ENCODE peak calls at places on chromosomes 7 and 10, in nine cellular contexts. One of them, this sample, is unnamed.

GRCh38 chr7:32298403-32299132 is 191.6 kb downstream of the LSM5 start:
- DNase-seq in NCI-H748 treated with DMSO at 0.1 percent for 48 hours: peak; percentile 17
- DNase-seq in stimulated activated CD4-positive, alpha-beta T cell treated with anti-CD3 and anti-CD28 coated beads, Interleukin-12 subunit alpha, Interleukin-12 subunit beta, amount 100 ng/mL, for 4 hours: no peak
- DNase-seq in GM12892: no peak
- DNase-seq in NCI-H1105: peak; percentile 27
- DNase-seq in ELR: peak; percentile 3
- DNase-seq in stimulated activated CD8-positive, alpha-beta memory T cell treated with anti-CD3 and anti-CD28 coated beads, Interleukin-4, amount 100 ng/mL, for 1 hour: no peak
- DNase-seq in effector memory CD8-positive, alpha-beta T cell: no peak
- DNase-seq in RWPE1: no peak
- DNase-seq in this sample: peak; percentile 15

GRCh38 chr7:22718200-22718711 is 8.7 kb upstream of the IL6 start:
- DNase-seq in NCI-H748 treated with DMSO at 0.1 percent for 48 hours: no peak
- DNase-seq in ELR: peak; percentile 93
- DNase-seq in NCI-H1105: no peak
- DNase-seq in GM12892: no peak
- DNase-seq in stimulated activated CD8-positive, alpha-beta memory T cell treated with anti-CD3 and anti-CD28 coated beads, Interleukin-4, amount 100 ng/mL, for 1 hour: no peak
- DNase-seq in RWPE1: peak; percentile 72
- DNase-seq in stimulated activated CD4-positive, alpha-beta T cell treated with anti-CD3 and anti-CD28 coated beads, Interleukin-12 subunit alpha, Interleukin-12 subunit beta, amount 100 ng/mL, for 4 hours: no peak
- DNase-seq in effector memory CD8-positive, alpha-beta T cell: no peak
- DNase-seq in this sample: no peak

GRCh38 chr10:81909453-81909852 is 34.5 kb downstream of the NRG3 start:
- DNase-seq in stimulated activated CD8-positive, alpha-beta memory T cell treated with anti-CD3 and anti-CD28 coated beads, Interleukin-4, amount 100 ng/mL, for 1 hour: no peak
- DNase-seq in effector memory CD8-positive, alpha-beta T cell: no peak
- DNase-seq in ELR: no peak
- DNase-seq in GM12892: no peak
- DNase-seq in stimulated activated CD4-positive, alpha-beta T cell treated with anti-CD3 and anti-CD28 coated beads, Interleukin-12 subunit alpha, Interleukin-12 subunit beta, amount 100 ng/mL, for 4 hours: no peak
- DNase-seq in NCI-H1105: no peak
- DNase-seq in NCI-H748 treated with DMSO at 0.1 percent for 48 hours: no peak
- DNase-seq in RWPE1: no peak
- DNase-seq in this sample: no peak

GRCh38 chr7:151409555-151410404 is at the start of gene WDR86:
- DNase-seq in GM12892: peak; percentile 23
- DNase-seq in NCI-H1105: no peak
- DNase-seq in effector memory CD8-positive, alpha-beta T cell: peak; percentile 40
- DNase-seq in ELR: no peak
- DNase-seq in stimulated activated CD8-positive, alpha-beta memory T cell treated with anti-CD3 and anti-CD28 coated beads, Interleukin-4, amount 100 ng/mL, for 1 hour: no peak
- DNase-seq in NCI-H748 treated with DMSO at 0.1 percent for 48 hours: no peak
- DNase-seq in RWPE1: no peak
- DNase-seq in stimulated activated CD4-positive, alpha-beta T cell treated with anti-CD3 and anti-CD28 coated beads, Interleukin-12 subunit alpha, Interleukin-12 subunit beta, amount 100 ng/mL, for 4 hours: no peak
- DNase-seq in this sample: peak; percentile 64

GRCh38 chr10:79104264-79104954 is 35.6 kb downstream of the ZMIZ1 start:
- DNase-seq in NCI-H1105: no peak
- DNase-seq in stimulated activated CD4-positive, alpha-beta T cell treated with anti-CD3 and anti-CD28 coated beads, Interleukin-12 subunit alpha, Interleukin-12 subunit beta, amount 100 ng/mL, for 4 hours: no peak
- DNase-seq in NCI-H748 treated with DMSO at 0.1 percent for 48 hours: no peak
- DNase-seq in stimulated activated CD8-positive, alpha-beta memory T cell treated with anti-CD3 and anti-CD28 coated beads, Interleukin-4, amount 100 ng/mL, for 1 hour: no peak
- DNase-seq in effector memory CD8-positive, alpha-beta T cell: no peak
- DNase-seq in ELR: peak; percentile 61
- DNase-seq in GM12892: no peak
- DNase-seq in RWPE1: no peak
- DNase-seq in this sample: no peak

GRCh38 chr7:1557006-1557405 is 1.0 kb upstream of the TMEM184A start:
- DNase-seq in stimulated activated CD8-positive, alpha-beta memory T cell treated with anti-CD3 and anti-CD28 coated beads, Interleukin-4, amount 100 ng/mL, for 1 hour: no peak
- DNase-seq in NCI-H1105: no peak
- DNase-seq in GM12892: no peak
- DNase-seq in stimulated activated CD4-positive, alpha-beta T cell treated with anti-CD3 and anti-CD28 coated beads, Interleukin-12 subunit alpha, Interleukin-12 subunit beta, amount 100 ng/mL, for 4 hours: no peak
- DNase-seq in RWPE1: no peak
- DNase-seq in NCI-H748 treated with DMSO at 0.1 percent for 48 hours: no peak
- DNase-seq in ELR: no peak
- DNase-seq in effector memory CD8-positive, alpha-beta T cell: no peak
- DNase-seq in this sample: no peak

GRCh38 chr10:80458263-80458625 is 4.1 kb downstream of the TSPAN14 start:
- DNase-seq in NCI-H1105: no peak
- DNase-seq in effector memory CD8-positive, alpha-beta T cell: no peak
- DNase-seq in stimulated activated CD8-positive, alpha-beta memory T cell treated with anti-CD3 and anti-CD28 coated beads, Interleukin-4, amount 100 ng/mL, for 1 hour: no peak
- DNase-seq in stimulated activated CD4-positive, alpha-beta T cell treated with anti-CD3 and anti-CD28 coated beads, Interleukin-12 subunit alpha, Interleukin-12 subunit beta, amount 100 ng/mL, for 4 hours: no peak
- DNase-seq in ELR: no peak
- DNase-seq in RWPE1: no peak
- DNase-seq in NCI-H748 treated with DMSO at 0.1 percent for 48 hours: no peak
- DNase-seq in GM12892: no peak
- DNase-seq in this sample: no peak

GRCh38 chr10:99958806-99959205 is 50.9 kb downstream of the DNMBP start:
- DNase-seq in NCI-H748 treated with DMSO at 0.1 percent for 48 hours: no peak
- DNase-seq in stimulated activated CD4-positive, alpha-beta T cell treated with anti-CD3 and anti-CD28 coated beads, Interleukin-12 subunit alpha, Interleukin-12 subunit beta, amount 100 ng/mL, for 4 hours: no peak
- DNase-seq in effector memory CD8-positive, alpha-beta T cell: no peak
- DNase-seq in RWPE1: no peak
- DNase-seq in ELR: no peak
- DNase-seq in GM12892: no peak
- DNase-seq in stimulated activated CD8-positive, alpha-beta memory T cell treated with anti-CD3 and anti-CD28 coated beads, Interleukin-4, amount 100 ng/mL, for 1 hour: no peak
- DNase-seq in NCI-H1105: no peak
- DNase-seq in this sample: no peak

GRCh38 chr7:102456327-102456726 is 8.3 kb downstream of the ALKBH4 start:
- DNase-seq in NCI-H748 treated with DMSO at 0.1 percent for 48 hours: no peak
- DNase-seq in RWPE1: peak; percentile 41
- DNase-seq in ELR: no peak
- DNase-seq in GM12892: no peak
- DNase-seq in stimulated activated CD4-positive, alpha-beta T cell treated with anti-CD3 and anti-CD28 coated beads, Interleukin-12 subunit alpha, Interleukin-12 subunit beta, amount 100 ng/mL, for 4 hours: no peak
- DNase-seq in effector memory CD8-positive, alpha-beta T cell: no peak
- DNase-seq in NCI-H1105: no peak
- DNase-seq in stimulated activated CD8-positive, alpha-beta memory T cell treated with anti-CD3 and anti-CD28 coated beads, Interleukin-4, amount 100 ng/mL, for 1 hour: no peak
- DNase-seq in this sample: no peak

GRCh38 chr7:15461576-15461975 is 100.2 kb downstream of the AGMO start:
- DNase-seq in NCI-H748 treated with DMSO at 0.1 percent for 48 hours: no peak
- DNase-seq in stimulated activated CD4-positive, alpha-beta T cell treated with anti-CD3 and anti-CD28 coated beads, Interleukin-12 subunit alpha, Interleukin-12 subunit beta, amount 100 ng/mL, for 4 hours: no peak
- DNase-seq in effector memory CD8-positive, alpha-beta T cell: no peak
- DNase-seq in GM12892: no peak
- DNase-seq in stimulated activated CD8-positive, alpha-beta memory T cell treated with anti-CD3 and anti-CD28 coated beads, Interleukin-4, amount 100 ng/mL, for 1 hour: no peak
- DNase-seq in RWPE1: peak; percentile 12
- DNase-seq in NCI-H1105: no peak
- DNase-seq in ELR: peak; percentile 94
- DNase-seq in this sample: no peak

GRCh38 chr7:114212753-114213439 is 201.7 kb upstream of the FOXP2 start:
- DNase-seq in GM12892: no peak
- DNase-seq in stimulated activated CD4-positive, alpha-beta T cell treated with anti-CD3 and anti-CD28 coated beads, Interleukin-12 subunit alpha, Interleukin-12 subunit beta, amount 100 ng/mL, for 4 hours: no peak
- DNase-seq in NCI-H1105: no peak
- DNase-seq in effector memory CD8-positive, alpha-beta T cell: no peak
- DNase-seq in RWPE1: no peak
- DNase-seq in stimulated activated CD8-positive, alpha-beta memory T cell treated with anti-CD3 and anti-CD28 coated beads, Interleukin-4, amount 100 ng/mL, for 1 hour: no peak
- DNase-seq in NCI-H748 treated with DMSO at 0.1 percent for 48 hours: no peak
- DNase-seq in ELR: no peak
- DNase-seq in this sample: no peak

GRCh38 chr10:50480054-50481007 is 143.4 kb downstream of the SGMS1 start:
- DNase-seq in ELR: no peak
- DNase-seq in GM12892: no peak
- DNase-seq in effector memory CD8-positive, alpha-beta T cell: no peak
- DNase-seq in NCI-H1105: no peak
- DNase-seq in stimulated activated CD4-positive, alpha-beta T cell treated with anti-CD3 and anti-CD28 coated beads, Interleukin-12 subunit alpha, Interleukin-12 subunit beta, amount 100 ng/mL, for 4 hours: no peak
- DNase-seq in stimulated activated CD8-positive, alpha-beta memory T cell treated with anti-CD3 and anti-CD28 coated beads, Interleukin-4, amount 100 ng/mL, for 1 hour: no peak
- DNase-seq in RWPE1: no peak
- DNase-seq in NCI-H748 treated with DMSO at 0.1 percent for 48 hours: no peak
- DNase-seq in this sample: no peak

GRCh38 chr10:101021692-101022251 is 9.2 kb downstream of the PDZD7 start:
- DNase-seq in RWPE1: no peak
- DNase-seq in stimulated activated CD8-positive, alpha-beta memory T cell treated with anti-CD3 and anti-CD28 coated beads, Interleukin-4, amount 100 ng/mL, for 1 hour: no peak
- DNase-seq in NCI-H748 treated with DMSO at 0.1 percent for 48 hours: no peak
- DNase-seq in NCI-H1105: no peak
- DNase-seq in stimulated activated CD4-positive, alpha-beta T cell treated with anti-CD3 and anti-CD28 coated beads, Interleukin-12 subunit alpha, Interleukin-12 subunit beta, amount 100 ng/mL, for 4 hours: no peak
- DNase-seq in effector memory CD8-positive, alpha-beta T cell: no peak
- DNase-seq in GM12892: no peak
- DNase-seq in ELR: no peak
- DNase-seq in this sample: no peak

GRCh38 chr10:79079490-79080355 is 11.0 kb downstream of the ZMIZ1 start:
- DNase-seq in RWPE1: no peak
- DNase-seq in effector memory CD8-positive, alpha-beta T cell: no peak
- DNase-seq in stimulated activated CD4-positive, alpha-beta T cell treated with anti-CD3 and anti-CD28 coated beads, Interleukin-12 subunit alpha, Interleukin-12 subunit beta, amount 100 ng/mL, for 4 hours: no peak
- DNase-seq in ELR: peak; percentile 83
- DNase-seq in NCI-H748 treated with DMSO at 0.1 percent for 48 hours: no peak
- DNase-seq in NCI-H1105: no peak
- DNase-seq in GM12892: no peak
- DNase-seq in stimulated activated CD8-positive, alpha-beta memory T cell treated with anti-CD3 and anti-CD28 coated beads, Interleukin-4, amount 100 ng/mL, for 1 hour: no peak
- DNase-seq in this sample: no peak

GRCh38 chr10:21810582-21811244 is 192.8 kb downstream of the DNAJC1 start:
- DNase-seq in RWPE1: peak; percentile 42
- DNase-seq in ELR: no peak
- DNase-seq in GM12892: no peak
- DNase-seq in stimulated activated CD4-positive, alpha-beta T cell treated with anti-CD3 and anti-CD28 coated beads, Interleukin-12 subunit alpha, Interleukin-12 subunit beta, amount 100 ng/mL, for 4 hours: no peak
- DNase-seq in stimulated activated CD8-positive, alpha-beta memory T cell treated with anti-CD3 and anti-CD28 coated beads, Interleukin-4, amount 100 ng/mL, for 1 hour: no peak
- DNase-seq in NCI-H748 treated with DMSO at 0.1 percent for 48 hours: no peak
- DNase-seq in effector memory CD8-positive, alpha-beta T cell: no peak
- DNase-seq in NCI-H1105: no peak
- DNase-seq in this sample: no peak

GRCh38 chr7:96686305-96686704 is 23.3 kb downstream of the SEM1 start:
- DNase-seq in GM12892: no peak
- DNase-seq in NCI-H748 treated with DMSO at 0.1 percent for 48 hours: no peak
- DNase-seq in RWPE1: no peak
- DNase-seq in NCI-H1105: no peak
- DNase-seq in ELR: no peak
- DNase-seq in stimulated activated CD8-positive, alpha-beta memory T cell treated with anti-CD3 and anti-CD28 coated beads, Interleukin-4, amount 100 ng/mL, for 1 hour: no peak
- DNase-seq in effector memory CD8-positive, alpha-beta T cell: no peak
- DNase-seq in stimulated activated CD4-positive, alpha-beta T cell treated with anti-CD3 and anti-CD28 coated beads, Interleukin-12 subunit alpha, Interleukin-12 subunit beta, amount 100 ng/mL, for 4 hours: no peak
- DNase-seq in this sample: no peak

GRCh38 chr10:77855404-77856155 is 71.0 kb downstream of the DLG5 start:
- DNase-seq in RWPE1: no peak
- DNase-seq in ELR: no peak
- DNase-seq in stimulated activated CD4-positive, alpha-beta T cell treated with anti-CD3 and anti-CD28 coated beads, Interleukin-12 subunit alpha, Interleukin-12 subunit beta, amount 100 ng/mL, for 4 hours: no peak
- DNase-seq in stimulated activated CD8-positive, alpha-beta memory T cell treated with anti-CD3 and anti-CD28 coated beads, Interleukin-4, amount 100 ng/mL, for 1 hour: no peak
- DNase-seq in GM12892: no peak
- DNase-seq in NCI-H1105: no peak
- DNase-seq in NCI-H748 treated with DMSO at 0.1 percent for 48 hours: no peak
- DNase-seq in effector memory CD8-positive, alpha-beta T cell: no peak
- DNase-seq in this sample: no peak

GRCh38 chr10:124353091-124353815 is 65.5 kb downstream of the OAT start:
- DNase-seq in stimulated activated CD4-positive, alpha-beta T cell treated with anti-CD3 and anti-CD28 coated beads, Interleukin-12 subunit alpha, Interleukin-12 subunit beta, amount 100 ng/mL, for 4 hours: no peak
- DNase-seq in effector memory CD8-positive, alpha-beta T cell: no peak
- DNase-seq in stimulated activated CD8-positive, alpha-beta memory T cell treated with anti-CD3 and anti-CD28 coated beads, Interleukin-4, amount 100 ng/mL, for 1 hour: no peak
- DNase-seq in NCI-H1105: no peak
- DNase-seq in GM12892: no peak
- DNase-seq in RWPE1: no peak
- DNase-seq in ELR: no peak
- DNase-seq in NCI-H748 treated with DMSO at 0.1 percent for 48 hours: no peak
- DNase-seq in this sample: no peak

GRCh38 chr7:91240546-91240945 is 23.7 kb upstream of the FZD1 start:
- DNase-seq in NCI-H748 treated with DMSO at 0.1 percent for 48 hours: no peak
- DNase-seq in ELR: no peak
- DNase-seq in NCI-H1105: no peak
- DNase-seq in GM12892: no peak
- DNase-seq in RWPE1: no peak
- DNase-seq in stimulated activated CD4-positive, alpha-beta T cell treated with anti-CD3 and anti-CD28 coated beads, Interleukin-12 subunit alpha, Interleukin-12 subunit beta, amount 100 ng/mL, for 4 hours: no peak
- DNase-seq in stimulated activated CD8-positive, alpha-beta memory T cell treated with anti-CD3 and anti-CD28 coated beads, Interleukin-4, amount 100 ng/mL, for 1 hour: no peak
- DNase-seq in effector memory CD8-positive, alpha-beta T cell: no peak
- DNase-seq in this sample: no peak

GRCh38 chr7:18013936-18014335 is 13.7 kb downstream of the PRPS1L1 start:
- DNase-seq in RWPE1: no peak
- DNase-seq in NCI-H1105: no peak
- DNase-seq in GM12892: no peak
- DNase-seq in NCI-H748 treated with DMSO at 0.1 percent for 48 hours: no peak
- DNase-seq in effector memory CD8-positive, alpha-beta T cell: no peak
- DNase-seq in stimulated activated CD8-positive, alpha-beta memory T cell treated with anti-CD3 and anti-CD28 coated beads, Interleukin-4, amount 100 ng/mL, for 1 hour: no peak
- DNase-seq in ELR: peak; percentile 72
- DNase-seq in stimulated activated CD4-positive, alpha-beta T cell treated with anti-CD3 and anti-CD28 coated beads, Interleukin-12 subunit alpha, Interleukin-12 subunit beta, amount 100 ng/mL, for 4 hours: no peak
- DNase-seq in this sample: no peak

GRCh38 chr7:50359995-50360925 is 55.7 kb downstream of the IKZF1 start:
- DNase-seq in stimulated activated CD8-positive, alpha-beta memory T cell treated with anti-CD3 and anti-CD28 coated beads, Interleukin-4, amount 100 ng/mL, for 1 hour: no peak
- DNase-seq in NCI-H1105: no peak
- DNase-seq in GM12892: no peak
- DNase-seq in effector memory CD8-positive, alpha-beta T cell: peak; percentile 71
- DNase-seq in RWPE1: no peak
- DNase-seq in NCI-H748 treated with DMSO at 0.1 percent for 48 hours: no peak
- DNase-seq in ELR: no peak
- DNase-seq in stimulated activated CD4-positive, alpha-beta T cell treated with anti-CD3 and anti-CD28 coated beads, Interleukin-12 subunit alpha, Interleukin-12 subunit beta, amount 100 ng/mL, for 4 hours: peak; percentile 68
- DNase-seq in this sample: no peak

GRCh38 chr10:124263726-124264125 is 155.0 kb downstream of the OAT start:
- DNase-seq in RWPE1: no peak
- DNase-seq in NCI-H748 treated with DMSO at 0.1 percent for 48 hours: no peak
- DNase-seq in stimulated activated CD8-positive, alpha-beta memory T cell treated with anti-CD3 and anti-CD28 coated beads, Interleukin-4, amount 100 ng/mL, for 1 hour: no peak
- DNase-seq in GM12892: no peak
- DNase-seq in effector memory CD8-positive, alpha-beta T cell: no peak
- DNase-seq in NCI-H1105: no peak
- DNase-seq in ELR: no peak
- DNase-seq in stimulated activated CD4-positive, alpha-beta T cell treated with anti-CD3 and anti-CD28 coated beads, Interleukin-12 subunit alpha, Interleukin-12 subunit beta, amount 100 ng/mL, for 4 hours: no peak
- DNase-seq in this sample: no peak

GRCh38 chr10:79267449-79267848 is 79.8 kb upstream of the PPIF start:
- DNase-seq in RWPE1: no peak
- DNase-seq in effector memory CD8-positive, alpha-beta T cell: no peak
- DNase-seq in NCI-H748 treated with DMSO at 0.1 percent for 48 hours: no peak
- DNase-seq in stimulated activated CD4-positive, alpha-beta T cell treated with anti-CD3 and anti-CD28 coated beads, Interleukin-12 subunit alpha, Interleukin-12 subunit beta, amount 100 ng/mL, for 4 hours: no peak
- DNase-seq in stimulated activated CD8-positive, alpha-beta memory T cell treated with anti-CD3 and anti-CD28 coated beads, Interleukin-4, amount 100 ng/mL, for 1 hour: no peak
- DNase-seq in NCI-H1105: no peak
- DNase-seq in GM12892: no peak
- DNase-seq in ELR: no peak
- DNase-seq in this sample: no peak

GRCh38 chr7:44101966-44102845 is 1.9 kb upstream of the AEBP1 start:
- DNase-seq in effector memory CD8-positive, alpha-beta T cell: no peak
- DNase-seq in stimulated activated CD4-positive, alpha-beta T cell treated with anti-CD3 and anti-CD28 coated beads, Interleukin-12 subunit alpha, Interleukin-12 subunit beta, amount 100 ng/mL, for 4 hours: no peak
- DNase-seq in NCI-H748 treated with DMSO at 0.1 percent for 48 hours: no peak
- DNase-seq in RWPE1: peak; percentile 55
- DNase-seq in NCI-H1105: no peak
- DNase-seq in stimulated activated CD8-positive, alpha-beta memory T cell treated with anti-CD3 and anti-CD28 coated beads, Interleukin-4, amount 100 ng/mL, for 1 hour: no peak
- DNase-seq in GM12892: no peak
- DNase-seq in ELR: peak; percentile 67
- DNase-seq in this sample: no peak

GRCh38 chr10:115141254-115141653 is 48.1 kb downstream of the ATRNL1 start:
- DNase-seq in NCI-H1105: no peak
- DNase-seq in ELR: peak; percentile 23
- DNase-seq in RWPE1: peak; percentile 20
- DNase-seq in GM12892: no peak
- DNase-seq in stimulated activated CD8-positive, alpha-beta memory T cell treated with anti-CD3 and anti-CD28 coated beads, Interleukin-4, amount 100 ng/mL, for 1 hour: no peak
- DNase-seq in stimulated activated CD4-positive, alpha-beta T cell treated with anti-CD3 and anti-CD28 coated beads, Interleukin-12 subunit alpha, Interleukin-12 subunit beta, amount 100 ng/mL, for 4 hours: no peak
- DNase-seq in effector memory CD8-positive, alpha-beta T cell: no peak
- DNase-seq in NCI-H748 treated with DMSO at 0.1 percent for 48 hours: no peak
- DNase-seq in this sample: no peak

GRCh38 chr10:110312206-110312605 is 7.5 kb upstream of the SMNDC1 start:
- DNase-seq in stimulated activated CD4-positive, alpha-beta T cell treated with anti-CD3 and anti-CD28 coated beads, Interleukin-12 subunit alpha, Interleukin-12 subunit beta, amount 100 ng/mL, for 4 hours: no peak
- DNase-seq in GM12892: no peak
- DNase-seq in RWPE1: no peak
- DNase-seq in NCI-H748 treated with DMSO at 0.1 percent for 48 hours: no peak
- DNase-seq in stimulated activated CD8-positive, alpha-beta memory T cell treated with anti-CD3 and anti-CD28 coated beads, Interleukin-4, amount 100 ng/mL, for 1 hour: no peak
- DNase-seq in ELR: no peak
- DNase-seq in effector memory CD8-positive, alpha-beta T cell: no peak
- DNase-seq in NCI-H1105: no peak
- DNase-seq in this sample: no peak

GRCh38 chr10:29734980-29735627 is 100.3 kb upstream of the SVIL start:
- DNase-seq in effector memory CD8-positive, alpha-beta T cell: peak; percentile 39
- DNase-seq in GM12892: peak; percentile 14
- DNase-seq in RWPE1: peak; percentile 56
- DNase-seq in NCI-H748 treated with DMSO at 0.1 percent for 48 hours: no peak
- DNase-seq in stimulated activated CD4-positive, alpha-beta T cell treated with anti-CD3 and anti-CD28 coated beads, Interleukin-12 subunit alpha, Interleukin-12 subunit beta, amount 100 ng/mL, for 4 hours: peak; percentile 53
- DNase-seq in ELR: peak; percentile 59
- DNase-seq in NCI-H1105: peak; percentile 22
- DNase-seq in stimulated activated CD8-positive, alpha-beta memory T cell treated with anti-CD3 and anti-CD28 coated beads, Interleukin-4, amount 100 ng/mL, for 1 hour: no peak
- DNase-seq in this sample: peak; percentile 40

GRCh38 chr7:8168336-8168735 is 93.6 kb downstream of the ICA1 start:
- DNase-seq in effector memory CD8-positive, alpha-beta T cell: no peak
- DNase-seq in ELR: no peak
- DNase-seq in stimulated activated CD4-positive, alpha-beta T cell treated with anti-CD3 and anti-CD28 coated beads, Interleukin-12 subunit alpha, Interleukin-12 subunit beta, amount 100 ng/mL, for 4 hours: no peak
- DNase-seq in GM12892: no peak
- DNase-seq in NCI-H748 treated with DMSO at 0.1 percent for 48 hours: no peak
- DNase-seq in stimulated activated CD8-positive, alpha-beta memory T cell treated with anti-CD3 and anti-CD28 coated beads, Interleukin-4, amount 100 ng/mL, for 1 hour: no peak
- DNase-seq in NCI-H1105: no peak
- DNase-seq in RWPE1: no peak
- DNase-seq in this sample: no peak

GRCh38 chr10:82399850-82400249 is 524.9 kb downstream of the NRG3 start:
- DNase-seq in RWPE1: no peak
- DNase-seq in NCI-H1105: no peak
- DNase-seq in GM12892: no peak
- DNase-seq in effector memory CD8-positive, alpha-beta T cell: no peak
- DNase-seq in stimulated activated CD8-positive, alpha-beta memory T cell treated with anti-CD3 and anti-CD28 coated beads, Interleukin-4, amount 100 ng/mL, for 1 hour: no peak
- DNase-seq in stimulated activated CD4-positive, alpha-beta T cell treated with anti-CD3 and anti-CD28 coated beads, Interleukin-12 subunit alpha, Interleukin-12 subunit beta, amount 100 ng/mL, for 4 hours: no peak
- DNase-seq in NCI-H748 treated with DMSO at 0.1 percent for 48 hours: no peak
- DNase-seq in ELR: no peak
- DNase-seq in this sample: no peak